ENCODE peak calls at places on chromosomes 3 and 15, in four cellular contexts. H, T, M and R are unnamed samples.

GRCh38 chr3:184742676-184743135 is 30.8 kb upstream of the MAGEF1 start:
- DNase-seq in M (no peak), T (no peak), H (no peak), R (no peak)

GRCh38 chr3:43095370-43095769 is 10.5 kb downstream of the POMGNT2 start:
- DNase-seq in T (no peak), H (no peak), M (no peak), R (no peak)

GRCh38 chr3:37812497-37812896 is 49.2 kb upstream of the CTDSPL start:
- DNase-seq in H (peak), M (no peak), T (no peak), R (no peak)

GRCh38 chr3:69408989-69409388 is 23.1 kb upstream of the FRMD4B start:
- DNase-seq in T (no peak), H (no peak), M (no peak), R (no peak)

GRCh38 chr3:147977001-147977400 is 567.8 kb downstream of the ZIC1 start:
- DNase-seq in T (no peak), M (no peak), H (no peak), R (no peak)

GRCh38 chr15:99562238-99562637 is 3.5 kb upstream of the MEF2A start:
- DNase-seq in H (no peak), M (no peak), T (no peak), R (no peak)

GRCh38 chr15:74373731-74374647 is 6.5 kb upstream of the CYP11A1 start:
- DNase-seq in M (no peak), H (peak), T (peak), R (peak)

GRCh38 chr3:21506061-21506460 is 244.9 kb downstream of the ZNF385D start:
- DNase-seq in T (no peak), H (no peak), M (no peak), R (no peak)

GRCh38 chr3:146396792-146397191 is 72.6 kb downstream of the PLSCR2 start:
- DNase-seq in T (no peak), H (no peak), M (no peak), R (no peak)